ENCODE peak calls at places on chromosomes 4 and X, in eight cellular contexts. T is K562, I is GM23338, K is SK-N-SH, U is A549, Q is HCT116, W is GM12878, S is Panc1. V is an unnamed sample.

GRCh38 chr4:177118596-177118995 is 191.1 kb upstream of the NEIL3 start:
- DNase-seq in T (no peak), I (no peak), K (peak), U (no peak), Q (no peak), W (no peak), S (no peak), V (no peak)

GRCh38 chr4:152536545-152537182 is 772 bp upstream of the FBXW7 start:
- DNase-seq in T (no peak), I (peak), K (peak), U (peak), Q (peak), W (no peak), S (no peak), V (peak)

GRCh38 chrX:115679460-115679859 is 118.5 kb downstream of the PLS3 start:
- DNase-seq in T (peak), I (peak), K (peak), U (peak), Q (peak), W (no peak), S (no peak), V (no peak)

GRCh38 chrX:46573331-46573895 is at the start of gene CHST7:
- DNase-seq in T (no peak), I (peak), K (peak), U (peak), Q (peak), W (no peak), S (no peak), V (no peak)

GRCh38 chrX:32530802-32531403 is 680.4 kb downstream of the DMD start:
- DNase-seq in T (peak), I (peak), K (no peak), U (peak), Q (no peak), W (no peak), S (no peak), V (no peak)

GRCh38 chr4:7046971-7047370 is 3.8 kb downstream of the TADA2B start:
- DNase-seq in T (no peak), I (no peak), K (no peak), U (no peak), Q (no peak), W (no peak), S (no peak), V (no peak)

GRCh38 chr4:166143227-166143626 is 270.2 kb downstream of the TLL1 start:
- DNase-seq in T (no peak), I (no peak), K (no peak), U (no peak), Q (no peak), W (no peak), S (no peak), V (no peak)

GRCh38 chr4:108141213-108142045 is 27.3 kb downstream of the LEF1 start:
- DNase-seq in T (no peak), I (peak), K (no peak), U (no peak), Q (no peak), W (no peak), S (no peak), V (no peak)

GRCh38 chr4:22129454-22130075 is 181.0 kb upstream of the KCNIP4 start:
- DNase-seq in T (peak), I (peak), K (peak), U (peak), Q (peak), W (no peak), S (peak), V (peak)

GRCh38 chr4:105674011-105674410 is 34.5 kb downstream of the INTS12 start:
- DNase-seq in T (no peak), I (no peak), K (no peak), U (no peak), Q (no peak), W (no peak), S (no peak), V (no peak)

GRCh38 chr4:73668806-73669205 is 48.6 kb upstream of the RASSF6 start:
- DNase-seq in T (no peak), I (no peak), K (no peak), U (no peak), Q (no peak), W (no peak), S (no peak), V (no peak)

GRCh38 chr4:60128916-60129315 is 1071.2 kb upstream of the ADGRL3 start:
- DNase-seq in T (no peak), I (no peak), K (no peak), U (no peak), Q (no peak), W (no peak), S (no peak), V (no peak)

DNA sequence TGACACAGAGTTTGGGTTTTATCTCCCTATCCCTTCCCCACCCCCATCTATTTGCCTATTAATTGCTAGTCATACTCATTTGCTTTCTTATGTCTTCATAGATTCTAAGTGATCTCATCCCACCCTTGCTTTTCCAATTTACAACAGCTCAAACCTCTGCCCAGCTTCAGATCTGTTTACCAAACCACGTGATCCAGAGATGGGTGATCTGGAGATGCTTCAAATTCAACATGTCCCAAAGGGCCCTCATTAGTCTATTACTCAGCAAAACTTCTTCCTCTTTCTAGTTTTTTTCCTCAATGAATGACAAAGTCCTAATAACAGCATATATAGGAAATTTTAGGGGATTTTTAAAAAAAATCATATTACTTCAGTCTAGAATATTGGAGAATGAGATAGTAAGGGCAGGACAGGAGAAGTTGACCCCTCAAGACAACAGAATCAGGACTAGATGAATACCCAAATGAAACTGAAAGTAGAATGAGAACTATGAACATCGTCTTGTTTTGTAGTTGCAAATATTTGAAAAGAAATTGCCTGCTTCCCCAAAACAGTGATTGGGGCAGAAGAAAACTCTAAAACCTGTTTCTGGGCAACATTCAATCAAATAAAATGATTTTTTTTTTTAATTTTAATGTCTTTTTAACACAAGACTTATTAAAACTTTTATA is 127.1 kb downstream of the CFAP299 start:
- DNase-seq in T (no peak), I (no peak), K (no peak), U (no peak), Q (no peak), W (peak), S (no peak), V (no peak)
- TF ChIP-seq REST in T (no peak), I (no peak), K (no peak), U (no peak), Q (no peak), W (no peak), S (no peak), V (no peak)

DNA sequence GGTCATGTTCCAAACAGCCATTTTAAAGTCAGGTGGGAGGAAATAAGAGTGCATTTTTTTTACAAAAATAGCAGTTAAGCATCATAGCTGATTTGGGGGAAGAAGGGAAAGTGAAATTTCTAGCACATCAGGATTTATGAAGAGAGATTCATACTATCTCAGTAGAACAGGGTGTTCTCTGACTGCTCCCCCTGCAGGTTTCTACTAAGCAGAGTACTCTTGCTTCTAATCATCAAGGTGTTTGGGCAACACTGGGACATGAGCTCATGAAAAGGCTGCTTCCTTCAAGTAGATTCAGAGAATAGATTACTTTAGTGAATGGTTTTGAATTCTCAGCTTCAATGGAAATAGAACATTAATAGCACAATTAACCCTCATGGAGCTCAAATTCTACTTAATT is 591.4 kb upstream of the PCDH10 start:
- DNase-seq in T (no peak), I (peak), K (no peak), U (peak), Q (peak), W (no peak), S (no peak), V (no peak)
- TF ChIP-seq REST in T (no peak), I (no peak), K (no peak), U (no peak), Q (no peak), W (no peak), S (no peak), V (no peak)

GRCh38 chrX:20531667-20532066 is 265.0 kb upstream of the RPS6KA3 start:
- DNase-seq in T (no peak), I (no peak), K (no peak), U (peak), Q (no peak), W (no peak), S (no peak), V (no peak)

GRCh38 chrX:20529301-20529700 is 262.6 kb upstream of the RPS6KA3 start:
- DNase-seq in T (no peak), I (no peak), K (no peak), U (no peak), Q (no peak), W (no peak), S (no peak), V (no peak)

GRCh38 chrX:20527458-20528099 is 260.9 kb upstream of the RPS6KA3 start:
- DNase-seq in T (peak), I (peak), K (peak), U (peak), Q (no peak), W (no peak), S (no peak), V (no peak)

GRCh38 chrX:20529711-20530110 is 263.0 kb upstream of the RPS6KA3 start:
- DNase-seq in T (no peak), I (no peak), K (no peak), U (no peak), Q (no peak), W (no peak), S (no peak), V (no peak)

DNA sequence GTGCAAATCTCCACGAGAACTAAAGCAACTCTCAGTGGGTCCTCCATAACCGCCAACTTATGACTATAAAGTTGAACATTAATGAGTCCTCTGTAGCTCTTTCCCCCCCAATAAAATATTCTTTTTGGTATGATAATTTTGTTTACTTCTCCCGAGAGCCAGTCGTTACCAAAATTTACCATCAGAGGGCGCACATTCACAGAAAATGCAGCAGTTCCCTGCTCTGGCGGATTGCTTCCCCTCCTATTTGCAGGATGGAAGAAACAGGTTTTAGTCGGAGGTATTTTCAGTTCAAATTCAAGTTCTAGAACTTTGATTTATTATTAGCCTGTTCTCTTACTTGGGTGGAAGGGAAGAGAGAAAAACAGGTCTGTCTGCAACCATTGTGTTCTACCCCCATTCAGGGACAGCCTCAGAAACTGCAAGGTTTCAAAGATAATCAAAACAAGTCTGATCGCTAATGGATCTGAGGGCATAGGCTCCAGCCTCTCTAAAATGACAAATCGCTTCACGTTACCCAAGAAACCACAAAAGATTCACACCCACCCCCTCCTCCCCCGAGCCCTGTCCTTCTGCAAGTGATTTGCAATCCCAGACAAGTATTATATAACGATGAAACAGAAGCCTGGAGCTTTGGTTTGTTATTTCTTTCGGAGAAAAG is 263.7 kb upstream of the RPS6KA3 start:
- DNase-seq in T (peak), I (peak), K (peak), U (peak), Q (peak), W (peak), S (no peak), V (peak)
- TF ChIP-seq REST in T (no peak), I (no peak), K (no peak), U (no peak), Q (no peak), W (no peak), S (no peak), V (no peak)

GRCh38 chr4:42710329-42710728 is 53.4 kb upstream of the ATP8A1 start:
- DNase-seq in T (no peak), I (no peak), K (no peak), U (no peak), Q (no peak), W (no peak), S (no peak), V (no peak)
- TF ChIP-seq REST in T (no peak), I (no peak), K (no peak), U (no peak), Q (no peak), W (no peak), S (no peak), V (no peak)

DNA sequence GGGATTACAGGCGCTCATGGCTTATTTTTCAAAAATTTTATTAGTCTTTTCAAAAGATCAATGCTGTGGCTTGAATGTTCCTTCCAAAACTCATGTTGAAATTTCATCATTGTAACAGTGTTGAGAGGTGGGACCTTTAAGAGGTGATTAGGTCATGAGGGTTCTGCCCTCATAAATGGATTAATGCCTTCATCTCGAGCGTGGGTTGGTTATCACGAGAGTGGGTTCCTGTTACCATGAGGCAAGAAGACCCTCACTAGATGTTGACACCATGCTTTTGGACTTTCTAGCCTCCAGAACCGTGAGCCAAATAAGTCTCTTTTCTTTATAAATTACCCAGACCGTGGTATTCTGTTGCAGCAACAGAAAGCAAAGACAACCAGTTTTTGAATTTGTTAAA is 30.4 kb downstream of the EIF2S3 start:
- DNase-seq in T (no peak), I (no peak), K (no peak), U (peak), Q (no peak), W (no peak), S (no peak), V (no peak)
- TF ChIP-seq REST in T (no peak), I (no peak), K (no peak), U (peak), Q (no peak), W (no peak), S (no peak), V (no peak)

GRCh38 chr4:140213736-140214135 is 59.8 kb upstream of the MAML3 start:
- DNase-seq in T (no peak), I (no peak), K (no peak), U (no peak), Q (no peak), W (no peak), S (no peak), V (no peak)

GRCh38 chr4:140213116-140213515 is 59.1 kb upstream of the MAML3 start:
- DNase-seq in T (no peak), I (no peak), K (no peak), U (no peak), Q (no peak), W (no peak), S (no peak), V (no peak)

GRCh38 chr4:140212171-140212570 is 58.2 kb upstream of the MAML3 start:
- DNase-seq in T (no peak), I (no peak), K (no peak), U (no peak), Q (no peak), W (no peak), S (no peak), V (no peak)

GRCh38 chr4:140212646-140213045 is 58.7 kb upstream of the MAML3 start:
- DNase-seq in T (no peak), I (peak), K (no peak), U (no peak), Q (no peak), W (no peak), S (no peak), V (no peak)

GRCh38 chr4:140211693-140212092 is 57.7 kb upstream of the MAML3 start:
- DNase-seq in T (no peak), I (no peak), K (no peak), U (no peak), Q (no peak), W (no peak), S (no peak), V (no peak)
- TF ChIP-seq REST in T (no peak), I (no peak), K (no peak), U (no peak), Q (no peak), W (no peak), S (no peak), V (no peak)

GRCh38 chr4:14180983-14181601 is 553.6 kb upstream of the BOD1L1 start:
- DNase-seq in T (no peak), I (no peak), K (no peak), U (peak), Q (no peak), W (no peak), S (peak), V (no peak)
- TF ChIP-seq REST in T (no peak), I (no peak), K (no peak), U (no peak), Q (no peak), W (no peak), S (no peak), V (no peak)

DNA sequence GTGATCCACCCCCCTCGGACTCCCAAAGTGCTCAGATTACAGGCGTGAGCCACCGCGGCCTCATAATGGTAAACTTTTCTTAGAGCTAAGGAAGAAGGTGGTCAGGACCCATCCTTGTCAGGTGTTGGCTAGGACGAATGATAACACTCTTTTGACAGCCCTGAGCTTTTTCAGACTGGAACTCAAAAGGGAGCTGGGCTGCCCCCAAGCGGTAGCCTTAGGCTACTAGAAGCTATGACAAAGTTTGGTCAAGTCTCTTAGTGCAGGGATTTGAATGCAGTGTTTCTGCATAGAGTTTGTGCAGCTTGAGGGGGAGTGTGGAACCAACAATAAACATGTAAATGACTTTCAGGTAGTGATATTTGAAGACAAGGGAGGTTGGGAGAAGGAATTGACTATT is 11.8 kb upstream of the HSD17B10 start:
- DNase-seq in T (peak), I (peak), K (peak), U (peak), Q (no peak), W (no peak), S (no peak), V (peak)
- TF ChIP-seq REST in T (no peak), I (no peak), K (no peak), U (no peak), Q (no peak), W (no peak), S (no peak), V (no peak)

GRCh38 chrX:112644713-112645112 is 35.0 kb downstream of the LHFPL1 start:
- DNase-seq in T (no peak), I (no peak), K (no peak), U (no peak), Q (no peak), W (no peak), S (no peak), V (no peak)
- TF ChIP-seq REST in T (no peak), I (no peak), K (no peak), U (no peak), Q (no peak), W (no peak), S (no peak), V (no peak)

DNA sequence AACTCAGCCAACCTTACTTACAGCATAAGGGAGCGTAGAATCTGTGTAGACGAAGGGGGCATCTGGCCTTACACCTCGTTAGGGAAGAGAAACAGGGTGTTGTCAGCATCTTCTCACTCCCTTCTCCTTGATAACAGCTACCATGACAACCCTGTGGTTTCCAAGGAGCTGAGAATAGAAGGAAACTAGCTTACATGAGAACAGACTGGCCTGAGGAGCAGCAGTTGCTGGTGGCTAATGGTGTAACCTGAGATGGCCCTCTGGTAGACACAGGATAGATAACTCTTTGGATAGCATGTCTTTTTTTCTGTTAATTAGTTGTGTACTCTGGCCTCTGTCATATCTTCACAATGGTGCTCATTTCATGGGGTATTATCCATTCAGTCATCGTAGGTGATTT is 14.6 kb downstream of the PLP1 start:
- DNase-seq in T (peak), I (no peak), K (no peak), U (no peak), Q (no peak), W (no peak), S (no peak), V (no peak)
- TF ChIP-seq REST in T (no peak), I (no peak), K (no peak), U (no peak), Q (no peak), W (no peak), S (no peak), V (no peak)